ENCODE peak calls at places on chromosomes 16 and 17, in eight cellular contexts. A, I, D, E, R, O, Q and X are unnamed samples.

GRCh38 chr17:64148699-64149098 is 18.8 kb upstream of the ERN1 start:
- DNase-seq in A (peak; percentile 50), I (no peak), D (peak; percentile 34), E (peak; percentile 14), R (no peak), O (peak; percentile 73), Q (no peak), X (no peak)

GRCh38 chr17:3729881-3730280 is 6.2 kb downstream of the HASPIN start:
- DNase-seq in A (no peak), I (no peak), D (no peak), E (no peak), R (no peak), O (no peak), Q (no peak), X (no peak)

GRCh38 chr16:87337247-87337646 is 20.1 kb upstream of the C16orf95 start:
- DNase-seq in A (no peak), I (no peak), D (no peak), E (no peak), R (no peak), O (no peak), Q (no peak), X (no peak)

GRCh38 chr17:4365628-4366311 is 705 bp downstream of the UBE2G1 start:
- DNase-seq in A (peak; percentile 43), I (peak; percentile 89), D (peak; percentile 65), E (peak; percentile 83), R (no peak), O (no peak), Q (peak; percentile 25), X (no peak)

GRCh38 chr17:44608732-44609435 is 47.4 kb upstream of the MEIOC start:
- DNase-seq in A (no peak), I (peak; percentile 65), D (no peak), E (no peak), R (no peak), O (no peak), Q (no peak), X (no peak)

GRCh38 chr17:39863918-39864746 is at the start of gene IKZF3:
- DNase-seq in A (peak; percentile 46), I (peak; percentile 95), D (peak; percentile 64), E (peak; percentile 91), R (no peak), O (no peak), Q (peak; percentile 67), X (no peak)

GRCh38 chr16:49661465-49662187 is 194.3 kb downstream of the ZNF423 start:
- DNase-seq in A (peak; percentile 64), I (no peak), D (no peak), E (no peak), R (no peak), O (peak; percentile 66), Q (no peak), X (no peak)

GRCh38 chr16:17590711-17591654 is 120.2 kb upstream of the XYLT1 start:
- DNase-seq in A (no peak), I (no peak), D (no peak), E (no peak), R (no peak), O (no peak), Q (no peak), X (no peak)

GRCh38 chr16:31181102-31181830 is 1.3 kb downstream of the FUS start:
- DNase-seq in A (peak; percentile 46), I (no peak), D (peak; percentile 55), E (no peak), R (no peak), O (no peak), Q (no peak), X (no peak)

GRCh38 chr17:40541873-40542561 is 23.3 kb downstream of the CCR7 start:
- DNase-seq in A (peak; percentile 83), I (no peak), D (no peak), E (no peak), R (no peak), O (no peak), Q (no peak), X (no peak)

GRCh38 chr16:11658896-11659708 is 9.2 kb upstream of the SNN start:
- DNase-seq in A (no peak), I (peak; percentile 65), D (no peak), E (peak; percentile 35), R (no peak), O (no peak), Q (no peak), X (no peak)

GRCh38 chr17:81337449-81337848 is 42.3 kb upstream of the SLC38A10 start:
- DNase-seq in A (no peak), I (peak; percentile 68), D (no peak), E (peak; percentile 52), R (no peak), O (no peak), Q (no peak), X (no peak)

GRCh38 chr17:39365252-39365651 is 36.2 kb downstream of the FBXL20 start:
- DNase-seq in A (no peak), I (no peak), D (no peak), E (no peak), R (no peak), O (no peak), Q (no peak), X (no peak)

GRCh38 chr16:588889-589657 is 793 bp upstream of the RAB40C start:
- DNase-seq in A (peak; percentile 98), I (peak; percentile 99), D (peak; percentile 99), E (peak; percentile 96), R (peak; percentile 91), O (peak; percentile 96), Q (peak; percentile 97), X (peak; percentile 83)

GRCh38 chr17:17071531-17072360 is 29.5 kb downstream of the MPRIP start:
- DNase-seq in A (no peak), I (no peak), D (no peak), E (no peak), R (no peak), O (no peak), Q (no peak), X (no peak)

GRCh38 chr16:86756882-86757703 is 178.7 kb downstream of the FOXL1 start:
- DNase-seq in A (no peak), I (peak; percentile 55), D (no peak), E (no peak), R (no peak), O (no peak), Q (no peak), X (no peak)

GRCh38 chr17:78935419-78936323 is 10.5 kb upstream of the TIMP2 start:
- DNase-seq in A (peak; percentile 78), I (no peak), D (peak; percentile 73), E (no peak), R (no peak), O (peak; percentile 63), Q (no peak), X (peak; percentile 92)

GRCh38 chr17:74601944-74602572 is 10.0 kb upstream of the CD300LD start:
- DNase-seq in A (no peak), I (peak; percentile 88), D (peak; percentile 46), E (peak; percentile 67), R (no peak), O (no peak), Q (no peak), X (no peak)

GRCh38 chr17:78806451-78806850 is 24.4 kb upstream of the CYTH1 start:
- DNase-seq in A (no peak), I (no peak), D (no peak), E (no peak), R (no peak), O (no peak), Q (no peak), X (no peak)

GRCh38 chr16:66275795-66276428 is 90.6 kb upstream of the CDH5 start:
- DNase-seq in A (no peak), I (peak; percentile 90), D (peak; percentile 50), E (peak; percentile 89), R (no peak), O (no peak), Q (no peak), X (no peak)

GRCh38 chr16:51922476-51922875 is 624.5 kb downstream of the TOX3 start:
- DNase-seq in A (no peak), I (no peak), D (no peak), E (no peak), R (no peak), O (no peak), Q (no peak), X (no peak)

GRCh38 chr17:46007461-46007965 is 8.5 kb downstream of the STH start:
- DNase-seq in A (no peak), I (no peak), D (no peak), E (no peak), R (no peak), O (no peak), Q (no peak), X (no peak)

GRCh38 chr16:9948933-9949332 is 233.3 kb downstream of the GRIN2A start:
- DNase-seq in A (no peak), I (no peak), D (no peak), E (no peak), R (no peak), O (no peak), Q (no peak), X (no peak)

GRCh38 chr17:58166682-58167081 is at the start of gene OR4D2:
- DNase-seq in A (no peak), I (no peak), D (no peak), E (no peak), R (no peak), O (no peak), Q (no peak), X (no peak)

GRCh38 chr17:43732961-43733360 is 25.6 kb downstream of the SOST start:
- DNase-seq in A (no peak), I (no peak), D (no peak), E (peak; percentile 73), R (no peak), O (no peak), Q (no peak), X (no peak)

GRCh38 chr16:86961133-86961720 is 356.0 kb downstream of the C16orf95 start:
- DNase-seq in A (no peak), I (no peak), D (no peak), E (no peak), R (no peak), O (no peak), Q (no peak), X (no peak)

GRCh38 chr17:37672545-37673078 is 29.4 kb upstream of the DDX52 start:
- DNase-seq in A (no peak), I (peak; percentile 45), D (no peak), E (no peak), R (no peak), O (no peak), Q (no peak), X (no peak)

GRCh38 chr17:48544356-48545021 is 420 bp downstream of the HOXB2 start:
- DNase-seq in A (peak; percentile 91), I (peak; percentile 90), D (peak; percentile 29), E (peak; percentile 77), R (no peak), O (peak; percentile 17), Q (peak; percentile 21), X (peak; percentile 55)
- H3K27ac ChIP-seq in A (peak overlapping the region; percentile 89), I (peak overlapping the region; percentile 95), D (peak overlapping the region; percentile 72), E (no peak overlapping the region), R (peak overlapping the region; percentile 93), O (peak overlapping the region; percentile 94), Q (peak overlapping the region; percentile 49), X (peak overlapping the region; percentile 97)

GRCh38 chr17:49315974-49316570 is 46.0 kb downstream of the ZNF652 start:
- DNase-seq in A (no peak), I (no peak), D (no peak), E (no peak), R (no peak), O (no peak), Q (no peak), X (no peak)
- H3K4me3 ChIP-seq in A (peak overlapping the region; percentile 37), I (no peak overlapping the region), D (no peak overlapping the region), E (no peak overlapping the region), R (no peak overlapping the region), O (peak overlapping the region; percentile 9), Q (no peak overlapping the region), X (no peak overlapping the region)

GRCh38 chr17:66967867-66968543 is 3.5 kb downstream of the CACNG4 start:
- DNase-seq in A (no peak), I (no peak), D (no peak), E (no peak), R (no peak), O (no peak), Q (no peak), X (no peak)
- H3K27me3 ChIP-seq in A (peaks cover 20% of the 10 kb centered on the region), I (peaks cover 59% of the 10 kb centered on the region), D (no peaks in the 10 kb centered on the region), E (peaks cover 36% of the 10 kb centered on the region), R (peaks cover 9% of the 10 kb centered on the region), O (peaks cover 42% of the 10 kb centered on the region), Q (peaks cover 12% of the 10 kb centered on the region), X (peaks cover 8% of the 10 kb centered on the region)

GRCh38 chr16:85606920-85607319 is 6.2 kb upstream of the GSE1 start:
- DNase-seq in A (no peak), I (no peak), D (no peak), E (no peak), R (no peak), O (no peak), Q (no peak), X (no peak)
- H3K27ac ChIP-seq in A (no peak overlapping the region), I (peak overlapping the region; percentile 86), D (no peak overlapping the region), E (peak overlapping the region; percentile 97), R (no peak overlapping the region), O (no peak overlapping the region), Q (no peak overlapping the region), X (no peak overlapping the region)